ENCODE peak calls at places on chromosomes 5 and 9, in nine cellular contexts. O, Y, C, V, G, H, W, Q and A are unnamed samples.

GRCh38 chr9:114852050-114852594 is 46.3 kb upstream of the TNFSF15 start:
- DNase-seq in O (peak; percentile 74), Y (peak; percentile 64), C (no peak), V (peak; percentile 57), G (no peak), H (no peak), W (peak; percentile 95), Q (peak; percentile 51), A (peak; percentile 88)

GRCh38 chr5:107542831-107543231 is 127.9 kb downstream of the EFNA5 start:
- DNase-seq in O (peak; percentile 73), Y (peak; percentile 40), C (peak; percentile 70), V (peak; percentile 89), G (peak; percentile 61), H (peak; percentile 69), W (peak; percentile 91), Q (peak; percentile 61), A (peak; percentile 85)

GRCh38 chr5:60360355-60360754 is 339.6 kb downstream of the DEPDC1B start:
- DNase-seq in O (no peak), Y (no peak), C (no peak), V (no peak), G (no peak), H (no peak), W (no peak), Q (no peak), A (no peak)

GRCh38 chr9:121612511-121612998 is 38.9 kb upstream of the DAB2IP start:
- DNase-seq in O (no peak), Y (no peak), C (no peak), V (peak; percentile 72), G (no peak), H (peak; percentile 68), W (no peak), Q (peak; percentile 59), A (no peak)

GRCh38 chr9:87646546-87646945 is 79.4 kb upstream of the CTSL start:
- DNase-seq in O (no peak), Y (no peak), C (no peak), V (no peak), G (no peak), H (no peak), W (no peak), Q (no peak), A (no peak)

GRCh38 chr9:82334286-82334685 is 345.7 kb downstream of the SPATA31D1 start:
- DNase-seq in O (peak; percentile 73), Y (peak; percentile 65), C (peak; percentile 12), V (no peak), G (no peak), H (no peak), W (peak; percentile 69), Q (no peak), A (peak; percentile 13)

GRCh38 chr5:61635271-61635670 is 303.2 kb downstream of the ZSWIM6 start:
- DNase-seq in O (no peak), Y (no peak), C (no peak), V (no peak), G (no peak), H (no peak), W (no peak), Q (no peak), A (no peak)

GRCh38 chr9:134641173-134641985 is at the start of gene COL5A1:
- DNase-seq in O (peak; percentile 92), Y (peak; percentile 91), C (peak; percentile 95), V (no peak), G (peak; percentile 91), H (peak; percentile 95), W (peak; percentile 97), Q (peak; percentile 85), A (peak; percentile 96)

DNA sequence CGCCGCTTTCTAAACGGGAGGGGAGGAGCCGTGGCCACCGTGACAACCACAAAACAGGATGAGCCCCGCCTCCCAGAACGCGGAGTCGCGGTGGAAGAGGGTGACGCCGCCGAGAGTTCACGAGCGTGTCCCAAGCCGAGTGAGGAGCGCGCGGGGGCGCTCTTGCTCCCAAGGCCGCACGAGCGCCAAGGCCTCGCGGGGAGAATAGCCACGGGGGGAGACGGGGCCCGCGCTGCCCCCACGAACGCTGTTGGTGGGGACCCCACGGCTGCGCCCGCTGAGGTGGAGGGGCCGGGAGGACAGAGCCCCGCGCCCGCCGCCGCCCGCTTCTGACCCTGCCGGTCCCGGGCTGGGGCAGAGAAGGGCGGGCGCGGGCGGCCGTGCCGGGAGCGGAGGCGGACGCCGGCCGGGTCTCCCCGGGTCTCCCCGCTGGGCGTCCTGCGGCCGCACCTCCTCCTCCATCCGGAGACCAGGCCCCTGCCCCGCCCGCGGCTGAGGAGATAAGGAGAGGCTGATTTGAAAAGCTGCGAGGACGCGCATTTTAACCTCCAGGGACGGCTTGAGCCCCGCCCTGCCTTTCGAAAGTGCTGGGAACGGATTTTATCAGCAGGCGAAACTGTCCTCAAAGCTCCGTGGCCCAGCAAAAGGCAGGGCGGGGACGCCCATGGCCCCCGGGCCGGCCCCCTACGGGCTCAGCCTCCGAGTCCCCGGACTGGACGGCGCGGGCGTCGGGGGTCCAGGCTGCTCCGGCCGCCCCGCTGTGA is 3.8 kb upstream of the NKD2 start:
- DNase-seq in O (peak; percentile 17), Y (peak; percentile 16), C (no peak), V (no peak), G (peak; percentile 87), H (peak; percentile 87), W (peak; percentile 73), Q (peak; percentile 82), A (peak; percentile 75)
- TF ChIP-seq CTCF in O (no peak), Y (peak; percentile 36), C (peak; percentile 41), V (no peak), G (peak; percentile 57), H (peak; percentile 60), W (peak; percentile 55), Q (peak; percentile 44), A (peak; percentile 49)

GRCh38 chr9:93976081-93976480 is 20.9 kb upstream of the BARX1 start:
- DNase-seq in O (no peak), Y (no peak), C (no peak), V (no peak), G (no peak), H (no peak), W (no peak), Q (no peak), A (no peak)

GRCh38 chr9:93976973-93977372 is 21.8 kb upstream of the BARX1 start:
- DNase-seq in O (no peak), Y (no peak), C (no peak), V (no peak), G (no peak), H (no peak), W (no peak), Q (no peak), A (no peak)

GRCh38 chr9:93974151-93974550 is 19.0 kb upstream of the BARX1 start:
- DNase-seq in O (peak; percentile 23), Y (no peak), C (no peak), V (no peak), G (no peak), H (no peak), W (no peak), Q (no peak), A (no peak)

GRCh38 chr9:93978498-93978897 is 23.3 kb upstream of the BARX1 start:
- DNase-seq in O (no peak), Y (no peak), C (no peak), V (no peak), G (no peak), H (no peak), W (no peak), Q (no peak), A (no peak)
- H3K4me3 ChIP-seq in O (no peak overlapping the region), Y (no peak overlapping the region), C (no peak overlapping the region), V (no peak overlapping the region), G (no peak overlapping the region), H (no peak overlapping the region), W (no peak overlapping the region), Q (no peak overlapping the region), A (no peak overlapping the region)

GRCh38 chr5:991472-992267 is 16.9 kb upstream of the NKD2 start:
- DNase-seq in O (no peak), Y (no peak), C (no peak), V (no peak), G (peak; percentile 8), H (peak; percentile 4), W (no peak), Q (peak; percentile 34), A (no peak)

GRCh38 chr5:994272-994607 is 14.4 kb upstream of the NKD2 start:
- DNase-seq in O (no peak), Y (no peak), C (no peak), V (no peak), G (no peak), H (no peak), W (no peak), Q (no peak), A (no peak)

GRCh38 chr5:987761-988160 is 20.8 kb upstream of the NKD2 start:
- DNase-seq in O (no peak), Y (no peak), C (no peak), V (no peak), G (no peak), H (no peak), W (no peak), Q (no peak), A (no peak)

GRCh38 chr5:988316-988715 is 20.3 kb upstream of the NKD2 start:
- DNase-seq in O (no peak), Y (no peak), C (no peak), V (no peak), G (no peak), H (no peak), W (no peak), Q (no peak), A (no peak)

DNA sequence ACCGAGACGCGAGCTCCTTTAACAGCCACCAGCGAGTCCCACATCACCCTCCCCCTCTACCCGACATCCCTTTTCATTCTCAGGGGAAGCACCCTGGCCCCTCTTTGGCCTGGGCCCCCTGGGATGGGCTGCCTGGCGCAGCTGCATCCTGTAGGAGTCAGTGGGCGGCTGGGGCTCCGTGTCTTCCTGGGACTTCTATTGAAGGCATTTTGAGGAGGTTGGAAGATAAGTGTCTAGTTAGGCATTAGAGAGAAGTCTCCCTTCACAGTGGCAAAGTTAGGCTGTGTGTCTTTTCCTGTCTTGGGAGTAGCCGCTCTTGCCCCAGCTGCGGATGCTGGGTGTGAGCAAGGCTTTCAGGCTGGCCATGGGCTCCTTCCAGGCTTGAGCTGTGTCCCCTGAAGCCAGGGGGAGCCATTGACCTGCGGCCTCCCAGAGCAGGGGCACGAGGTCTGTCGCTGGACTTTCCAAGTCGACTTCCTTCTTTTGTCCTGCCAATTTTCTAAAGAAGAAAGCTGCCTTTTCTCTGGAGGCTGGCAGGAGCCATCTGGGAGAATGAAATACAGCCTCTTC is 18.6 kb upstream of the NKD2 start:
- DNase-seq in O (no peak), Y (no peak), C (no peak), V (no peak), G (peak; percentile 73), H (peak; percentile 23), W (peak; percentile 57), Q (peak; percentile 68), A (peak; percentile 30)
- TF ChIP-seq CTCF in O (no peak), Y (no peak), C (peak; percentile 3), V (peak; percentile 21), G (peak; percentile 70), H (peak; percentile 20), W (peak; percentile 36), Q (peak; percentile 61), A (peak; percentile 33)

GRCh38 chr5:176547811-176548210 is 1.3 kb upstream of the CDHR2 start:
- DNase-seq in O (no peak), Y (no peak), C (no peak), V (peak; percentile 84), G (no peak), H (peak; percentile 77), W (no peak), Q (no peak), A (peak; percentile 11)

GRCh38 chr5:176552332-176552731 is 3.2 kb downstream of the CDHR2 start:
- DNase-seq in O (no peak), Y (no peak), C (no peak), V (no peak), G (no peak), H (no peak), W (no peak), Q (no peak), A (no peak)

GRCh38 chr5:176549871-176550270 is 729 bp downstream of the CDHR2 start:
- DNase-seq in O (no peak), Y (no peak), C (no peak), V (no peak), G (no peak), H (no peak), W (no peak), Q (no peak), A (no peak)

GRCh38 chr5:176548967-176549444 is at the start of gene CDHR2:
- DNase-seq in O (no peak), Y (no peak), C (no peak), V (no peak), G (no peak), H (peak; percentile 77), W (no peak), Q (no peak), A (no peak)

GRCh38 chr5:176550275-176550831 is 1.2 kb downstream of the CDHR2 start:
- DNase-seq in O (no peak), Y (no peak), C (no peak), V (no peak), G (no peak), H (no peak), W (no peak), Q (no peak), A (no peak)
- H3K4me3 ChIP-seq in O (no peak overlapping the region), Y (no peak overlapping the region), C (no peak overlapping the region), V (no peak overlapping the region), G (no peak overlapping the region), H (no peak overlapping the region), W (no peak overlapping the region), Q (no peak overlapping the region), A (no peak overlapping the region)